ENCODE peak calls at places on chromosome 1, in five cellular contexts. J, H, T, O and G are unnamed samples.

GRCh38 chr1:23837905-23838304 is 12.7 kb upstream of the HMGCL start:
- DNase-seq in J (no peak), H (peak; percentile 3), T (peak; percentile 5), O (no peak), G (no peak)

GRCh38 chr1:1433804-1434130 is 1.7 kb upstream of the VWA1 start:
- DNase-seq in J (peak; percentile 68), H (no peak), T (no peak), O (no peak), G (peak; percentile 29)

GRCh38 chr1:216960716-216961115 is 237.5 kb upstream of the ESRRG start:
- DNase-seq in J (no peak), H (no peak), T (no peak), O (peak; percentile 2), G (no peak)

GRCh38 chr1:198167436-198167934 is 10.7 kb downstream of the NEK7 start:
- DNase-seq in J (no peak), H (no peak), T (peak; percentile 67), O (no peak), G (no peak)

GRCh38 chr1:53313556-53313955 is 14.3 kb downstream of the LRP8 start:
- DNase-seq in J (no peak), H (no peak), T (no peak), O (no peak), G (no peak)

GRCh38 chr1:178537445-178538090 is 24.7 kb downstream of the TEX35 start:
- DNase-seq in J (no peak), H (peak; percentile 80), T (no peak), O (no peak), G (no peak)

GRCh38 chr1:176517484-176517883 is 54.5 kb downstream of the PAPPA2 start:
- DNase-seq in J (no peak), H (no peak), T (no peak), O (no peak), G (no peak)

GRCh38 chr1:47887959-47888629 is 109.1 kb downstream of the TRABD2B start:
- DNase-seq in J (no peak), H (no peak), T (no peak), O (no peak), G (no peak)

GRCh38 chr1:84377480-84378095 is 20.7 kb upstream of the DNASE2B start:
- DNase-seq in J (no peak), H (no peak), T (no peak), O (peak; percentile 62), G (peak; percentile 90)

GRCh38 chr1:176775996-176776395 is 313.0 kb downstream of the PAPPA2 start:
- DNase-seq in J (no peak), H (no peak), T (no peak), O (no peak), G (no peak)

GRCh38 chr1:236705771-236706565 is 19.7 kb downstream of the ACTN2 start:
- DNase-seq in J (no peak), H (no peak), T (peak; percentile 63), O (no peak), G (no peak)

GRCh38 chr1:153364766-153365678 is 7.4 kb downstream of the S100A9 start:
- DNase-seq in J (no peak), H (no peak), T (no peak), O (no peak), G (no peak)

GRCh38 chr1:12220890-12221289 is 8.9 kb upstream of the VPS13D start:
- DNase-seq in J (no peak), H (no peak), T (no peak), O (no peak), G (no peak)

GRCh38 chr1:10662824-10663667 is 133.4 kb downstream of the CASZ1 start:
- DNase-seq in J (no peak), H (no peak), T (no peak), O (no peak), G (no peak)

GRCh38 chr1:81151300-81151699 is 649.4 kb upstream of the ADGRL2 start:
- DNase-seq in J (no peak), H (no peak), T (no peak), O (no peak), G (no peak)

GRCh38 chr1:33943978-33944377 is 80.1 kb downstream of the HMGB4 start:
- DNase-seq in J (peak; percentile 48), H (no peak), T (no peak), O (peak; percentile 4), G (peak; percentile 92)

GRCh38 chr1:169692766-169693460 is 18.5 kb downstream of the SELL start:
- DNase-seq in J (no peak), H (no peak), T (no peak), O (no peak), G (no peak)

GRCh38 chr1:43551396-43551888 is 20.8 kb downstream of the PTPRF start:
- DNase-seq in J (no peak), H (no peak), T (no peak), O (no peak), G (no peak)

GRCh38 chr1:19273106-19273843 is 15.3 kb downstream of the AKR7A3 start:
- DNase-seq in J (no peak), H (no peak), T (no peak), O (no peak), G (no peak)

GRCh38 chr1:240888039-240888786 is 276.3 kb upstream of the GREM2 start:
- DNase-seq in J (no peak), H (peak; percentile 70), T (peak; percentile 55), O (no peak), G (no peak)

GRCh38 chr1:234875328-234875952 is 253.2 kb downstream of the TOMM20 start:
- DNase-seq in J (peak; percentile 73), H (no peak), T (no peak), O (no peak), G (no peak)

GRCh38 chr1:192943108-192943507 is 116.1 kb downstream of the UCHL5 start:
- DNase-seq in J (no peak), H (no peak), T (no peak), O (no peak), G (no peak)

GRCh38 chr1:233514946-233515391 is 98.9 kb upstream of the KCNK1 start:
- DNase-seq in J (no peak), H (no peak), T (no peak), O (no peak), G (no peak)

GRCh38 chr1:159828916-159829634 is 2.4 kb downstream of the SLAMF8 start:
- DNase-seq in J (peak; percentile 75), H (peak; percentile 30), T (peak; percentile 59), O (no peak), G (no peak)

GRCh38 chr1:111656093-111657017 is 36.8 kb downstream of the RAP1A start:
- DNase-seq in J (no peak), H (peak; percentile 48), T (peak; percentile 63), O (peak; percentile 29), G (peak; percentile 39)

GRCh38 chr1:2945821-2946231 is 75.4 kb upstream of the ACTRT2 start:
- DNase-seq in J (no peak), H (no peak), T (no peak), O (no peak), G (no peak)

GRCh38 chr1:246151796-246152434 is 355.2 kb downstream of the SMYD3 start:
- DNase-seq in J (no peak), H (no peak), T (peak; percentile 8), O (no peak), G (no peak)

GRCh38 chr1:907611-908451 is 15.9 kb upstream of the SAMD11 start:
- DNase-seq in J (no peak), H (no peak), T (no peak), O (no peak), G (no peak)

GRCh38 chr1:151135433-151136385 is 10.7 kb downstream of the SEMA6C start:
- DNase-seq in J (no peak), H (no peak), T (no peak), O (no peak), G (no peak)

GRCh38 chr1:151134991-151135390 is 11.4 kb downstream of the SEMA6C start:
- DNase-seq in J (no peak), H (no peak), T (no peak), O (no peak), G (no peak)

GRCh38 chr1:151133339-151133761 is 13.1 kb downstream of the SEMA6C start:
- DNase-seq in J (no peak), H (no peak), T (no peak), O (no peak), G (no peak)

GRCh38 chr1:151134396-151134795 is 12.0 kb downstream of the SEMA6C start:
- DNase-seq in J (no peak), H (no peak), T (no peak), O (no peak), G (no peak)

DNA sequence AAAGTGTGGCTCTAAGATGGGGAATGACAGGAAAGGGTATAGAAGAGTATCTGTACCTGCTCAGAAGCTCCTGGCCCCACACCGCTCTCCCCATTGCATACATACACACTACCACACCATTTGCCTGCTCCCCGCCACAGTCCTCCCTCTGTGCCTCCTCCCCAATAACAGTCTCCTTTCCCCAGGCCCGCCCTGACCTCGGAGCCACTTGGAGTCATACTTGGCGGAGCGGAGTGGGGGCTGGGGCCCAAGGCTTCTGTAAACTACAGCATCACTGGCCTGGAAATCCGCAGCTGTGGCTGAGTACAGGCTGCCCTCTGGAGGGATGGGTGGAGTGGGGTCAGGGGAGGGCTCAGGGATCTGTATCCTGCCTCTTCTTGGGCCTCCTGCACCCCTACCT is 8.6 kb downstream of the SEMA6C start:
- DNase-seq in J (no peak), H (no peak), T (no peak), O (no peak), G (no peak)
- H3K4me3 ChIP-seq in J (no peak overlapping the region), H (no peak overlapping the region), T (no peak overlapping the region), O (no peak overlapping the region), G (no peak overlapping the region)

DNA sequence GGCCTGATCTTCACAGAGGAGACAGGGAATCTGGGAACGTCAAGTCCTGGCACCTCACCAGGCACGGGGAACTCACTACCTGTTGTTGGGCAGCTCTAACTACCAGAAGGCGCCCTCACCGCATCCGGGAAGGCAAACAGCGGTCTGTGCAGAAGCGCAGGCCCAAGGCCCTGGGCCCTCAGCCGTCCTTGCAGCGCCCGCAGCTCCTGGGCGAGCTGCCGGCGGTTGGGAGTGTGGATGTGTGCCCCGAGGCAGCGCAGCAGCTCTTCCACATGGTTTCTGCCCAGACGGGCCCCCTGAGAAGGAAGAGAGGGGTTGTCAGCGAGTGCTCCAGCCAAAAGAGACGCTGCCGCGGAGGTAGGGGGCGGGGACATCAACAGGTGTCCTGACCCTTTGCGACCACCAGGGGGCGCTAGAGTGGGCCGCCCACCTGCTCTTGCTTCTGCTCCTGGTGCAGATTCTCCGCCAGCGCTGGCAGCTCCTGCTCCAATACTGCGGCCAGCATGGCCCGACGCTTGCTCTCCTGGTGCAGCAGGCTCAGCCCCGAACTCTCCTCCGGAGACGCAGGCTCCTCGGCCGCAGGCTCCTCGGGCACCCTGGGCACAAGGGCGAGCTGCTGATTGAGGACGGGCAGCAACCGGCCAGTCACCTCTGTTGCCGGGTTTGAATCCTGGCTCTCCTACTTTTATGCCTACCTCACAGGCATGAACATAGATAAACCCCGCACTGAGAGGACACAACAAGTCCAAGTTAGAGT is 9.3 kb downstream of the MAP3K6 start:
- DNase-seq in J (peak; percentile 78), H (peak; percentile 71), T (peak; percentile 78), O (no peak), G (peak; percentile 29)
- H3K4me3 ChIP-seq in J (no peak overlapping the region), H (no peak overlapping the region), T (no peak overlapping the region), O (no peak overlapping the region), G (no peak overlapping the region)

GRCh38 chr1:200042119-200042436 is 14.6 kb downstream of the NR5A2 start:
- DNase-seq in J (no peak), H (no peak), T (no peak), O (no peak), G (no peak)
- H3K4me3 ChIP-seq in J (no peak overlapping the region), H (peak overlapping the region; percentile 70), T (peak overlapping the region; percentile 13), O (peak overlapping the region; percentile 30), G (peak overlapping the region; percentile 39)

DNA sequence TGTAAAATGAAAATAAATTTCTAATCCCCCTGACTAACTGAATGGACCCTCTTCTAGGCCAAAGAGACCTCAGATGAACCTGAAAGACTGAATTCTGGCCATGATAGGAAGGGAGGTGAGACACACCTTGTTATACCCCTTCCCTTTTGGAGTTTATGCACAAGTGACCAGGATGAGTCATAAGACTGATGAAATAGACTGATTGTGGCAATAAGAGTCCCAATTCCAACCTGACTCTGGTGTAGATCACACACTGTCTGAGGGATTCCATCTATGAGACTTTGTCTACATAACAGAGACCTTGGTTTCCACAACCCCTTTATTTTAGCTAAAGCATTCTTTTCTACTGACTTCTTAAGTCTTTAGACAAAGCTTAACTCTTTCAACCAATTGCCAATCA is 13.5 kb upstream of the OR2G2 start:
- DNase-seq in J (no peak), H (no peak), T (no peak), O (no peak), G (no peak)
- H3K4me3 ChIP-seq in J (no peak overlapping the region), H (no peak overlapping the region), T (no peak overlapping the region), O (no peak overlapping the region), G (no peak overlapping the region)